ENCODE peak calls at places on chromosomes 16 and 17, in four cellular contexts. One of them, this sample, is unnamed.

GRCh38 chr17:14813649-14814048 is 451.5 kb downstream of the PMP22 start:
- DNase-seq in WTC11: peak
- DNase-seq in suprapubic skin: no peak
- DNase-seq in AG09319: no peak
- DNase-seq in this sample: no peak

GRCh38 chr16:57627184-57627871 is 1.1 kb upstream of the ADGRG1 start:
- DNase-seq in AG09319: no peak
- DNase-seq in suprapubic skin: no peak
- DNase-seq in WTC11: peak
- DNase-seq in this sample: no peak

GRCh38 chr16:85612801-85613608 is at the start of gene GSE1:
- DNase-seq in AG09319: no peak
- DNase-seq in suprapubic skin: peak
- DNase-seq in WTC11: peak
- DNase-seq in this sample: no peak

GRCh38 chr17:48583708-48584582 is 5.8 kb upstream of the HOXB4 start:
- DNase-seq in WTC11: no peak
- DNase-seq in AG09319: no peak
- DNase-seq in suprapubic skin: no peak
- DNase-seq in this sample: no peak

GRCh38 chr17:50205111-50205821 is 3.8 kb upstream of the COL1A1 start:
- DNase-seq in AG09319: no peak
- DNase-seq in WTC11: peak
- DNase-seq in suprapubic skin: no peak
- DNase-seq in this sample: no peak

GRCh38 chr17:43316522-43317142 is 82.2 kb upstream of the ARL4D start:
- DNase-seq in suprapubic skin: peak
- DNase-seq in AG09319: no peak
- DNase-seq in WTC11: peak
- DNase-seq in this sample: no peak

GRCh38 chr16:73196670-73197069 is 148.7 kb upstream of the ZFHX3 start:
- DNase-seq in suprapubic skin: no peak
- DNase-seq in WTC11: peak
- DNase-seq in AG09319: no peak
- DNase-seq in this sample: no peak

GRCh38 chr17:7042507-7043194 is 1.2 kb downstream of the SLC16A11 start:
- DNase-seq in WTC11: peak
- DNase-seq in AG09319: no peak
- DNase-seq in suprapubic skin: peak
- DNase-seq in this sample: no peak

GRCh38 chr17:21286066-21286770 is 1.7 kb downstream of the MAP2K3 start:
- DNase-seq in WTC11: no peak
- DNase-seq in AG09319: peak
- DNase-seq in suprapubic skin: peak
- DNase-seq in this sample: peak

GRCh38 chr17:4199818-4200402 is 56.9 kb downstream of the CYB5D2 start:
- DNase-seq in AG09319: no peak
- DNase-seq in suprapubic skin: no peak
- DNase-seq in WTC11: peak
- DNase-seq in this sample: no peak

GRCh38 chr16:28181557-28181914 is 30.2 kb downstream of the XPO6 start:
- DNase-seq in WTC11: no peak
- DNase-seq in suprapubic skin: no peak
- DNase-seq in AG09319: peak
- DNase-seq in this sample: no peak

GRCh38 chr17:55062921-55063320 is 94.4 kb downstream of the STXBP4 start:
- DNase-seq in suprapubic skin: no peak
- DNase-seq in WTC11: no peak
- DNase-seq in AG09319: no peak
- DNase-seq in this sample: no peak

GRCh38 chr16:86059253-86060171 is 160.6 kb downstream of the IRF8 start:
- DNase-seq in WTC11: no peak
- DNase-seq in suprapubic skin: no peak
- DNase-seq in AG09319: no peak
- DNase-seq in this sample: no peak

GRCh38 chr17:47733414-47734288 is 615 bp downstream of the TBX21 start:
- DNase-seq in AG09319: no peak
- DNase-seq in WTC11: no peak
- DNase-seq in suprapubic skin: peak
- DNase-seq in this sample: no peak

GRCh38 chr16:89325861-89326471 is 108.5 kb downstream of the ZNF778 start:
- DNase-seq in WTC11: peak
- DNase-seq in suprapubic skin: no peak
- DNase-seq in AG09319: peak
- DNase-seq in this sample: no peak

GRCh38 chr17:38749222-38750043 is 1.3 kb upstream of the PCGF2 start:
- DNase-seq in suprapubic skin: peak
- DNase-seq in AG09319: peak
- DNase-seq in WTC11: peak
- DNase-seq in this sample: no peak

GRCh38 chr16:27722892-27723450 is 173.0 kb downstream of the KATNIP start:
- DNase-seq in AG09319: no peak
- DNase-seq in suprapubic skin: no peak
- DNase-seq in WTC11: no peak
- DNase-seq in this sample: no peak

GRCh38 chr16:1154291-1154886 is 1.5 kb downstream of the CACNA1H start:
- DNase-seq in AG09319: no peak
- DNase-seq in suprapubic skin: no peak
- DNase-seq in WTC11: peak
- DNase-seq in this sample: no peak

GRCh38 chr17:28065706-28066105 is 23.2 kb downstream of the NLK start:
- DNase-seq in WTC11: no peak
- DNase-seq in AG09319: no peak
- DNase-seq in suprapubic skin: no peak
- DNase-seq in this sample: no peak

GRCh38 chr17:74280093-74280513 is 6.1 kb downstream of the DNAI2 start:
- DNase-seq in suprapubic skin: no peak
- DNase-seq in WTC11: no peak
- DNase-seq in AG09319: no peak
- DNase-seq in this sample: no peak

GRCh38 chr17:63543822-63544420 is 6.4 kb upstream of the DCAF7 start:
- DNase-seq in AG09319: no peak
- DNase-seq in suprapubic skin: no peak
- DNase-seq in WTC11: no peak
- DNase-seq in this sample: no peak

GRCh38 chr17:42779942-42780815 is at the start of gene WNK4:
- DNase-seq in WTC11: peak
- DNase-seq in AG09319: no peak
- DNase-seq in suprapubic skin: no peak
- DNase-seq in this sample: no peak

GRCh38 chr16:10080031-10080772 is 102.0 kb downstream of the GRIN2A start:
- DNase-seq in suprapubic skin: no peak
- DNase-seq in AG09319: peak
- DNase-seq in WTC11: no peak
- DNase-seq in this sample: no peak

GRCh38 chr17:83079340-83079747 is at the start of gene METRNL:
- DNase-seq in WTC11: peak
- DNase-seq in suprapubic skin: no peak
- DNase-seq in AG09319: no peak
- DNase-seq in this sample: no peak

GRCh38 chr17:50219345-50219744 is 17.9 kb upstream of the COL1A1 start:
- DNase-seq in AG09319: no peak
- DNase-seq in suprapubic skin: no peak
- DNase-seq in WTC11: no peak
- DNase-seq in this sample: no peak

GRCh38 chr17:75009139-75009724 is 3.2 kb upstream of the MRPL58 start:
- DNase-seq in suprapubic skin: no peak
- DNase-seq in WTC11: no peak
- DNase-seq in AG09319: no peak
- DNase-seq in this sample: no peak

GRCh38 chr16:70579648-70580630 is 56.3 kb downstream of the SF3B3 start:
- DNase-seq in WTC11: no peak
- DNase-seq in AG09319: no peak
- DNase-seq in suprapubic skin: no peak
- DNase-seq in this sample: no peak

GRCh38 chr17:230371-230770 is 48.9 kb upstream of the DOC2B start:
- DNase-seq in WTC11: no peak
- DNase-seq in AG09319: no peak
- DNase-seq in suprapubic skin: peak
- DNase-seq in this sample: no peak

GRCh38 chr17:1629647-1630310 is 1.1 kb upstream of the SLC43A2 start:
- DNase-seq in WTC11: peak
- DNase-seq in AG09319: no peak
- DNase-seq in suprapubic skin: no peak
- DNase-seq in this sample: no peak

GRCh38 chr17:68512967-68513474 is 791 bp downstream of the PRKAR1A start:
- DNase-seq in WTC11: no peak
- DNase-seq in suprapubic skin: no peak
- DNase-seq in AG09319: no peak
- DNase-seq in this sample: no peak

GRCh38 chr17:68777243-68777855 is 176.2 kb upstream of the FAM20A start:
- DNase-seq in WTC11: peak
- DNase-seq in suprapubic skin: no peak
- DNase-seq in AG09319: peak
- DNase-seq in this sample: no peak

GRCh38 chr16:77330332-77331043 is 104.3 kb downstream of the ADAMTS18 start:
- DNase-seq in WTC11: no peak
- DNase-seq in AG09319: no peak
- DNase-seq in suprapubic skin: no peak
- DNase-seq in this sample: no peak

GRCh38 chr16:30958164-30959083 is 870 bp downstream of the SETD1A start:
- DNase-seq in AG09319: no peak
- DNase-seq in suprapubic skin: no peak
- DNase-seq in WTC11: peak
- DNase-seq in this sample: no peak

GRCh38 chr17:9755083-9755482 is 36.3 kb downstream of the DHRS7C start:
- DNase-seq in WTC11: no peak
- DNase-seq in suprapubic skin: no peak
- DNase-seq in AG09319: no peak
- DNase-seq in this sample: no peak
- TF ChIP-seq CTCF in WTC11: no peak
- TF ChIP-seq CTCF in suprapubic skin: no peak
- TF ChIP-seq CTCF in AG09319: no peak
- TF ChIP-seq CTCF in this sample: no peak

GRCh38 chr17:58004060-58004459 is 3.0 kb downstream of the SRSF1 start:
- DNase-seq in AG09319: no peak
- DNase-seq in WTC11: no peak
- DNase-seq in suprapubic skin: no peak
- DNase-seq in this sample: no peak

GRCh38 chr17:58006924-58007780 is at the start of gene SRSF1:
- DNase-seq in WTC11: peak
- DNase-seq in AG09319: peak
- DNase-seq in suprapubic skin: peak
- DNase-seq in this sample: peak

GRCh38 chr17:58005728-58006562 is 1.1 kb downstream of the SRSF1 start:
- DNase-seq in AG09319: no peak
- DNase-seq in WTC11: no peak
- DNase-seq in suprapubic skin: no peak
- DNase-seq in this sample: no peak

GRCh38 chr17:58006563-58006923 is 503 bp downstream of the SRSF1 start:
- DNase-seq in WTC11: peak
- DNase-seq in suprapubic skin: peak
- DNase-seq in AG09319: no peak
- DNase-seq in this sample: no peak

GRCh38 chr17:58005031-58005727 is 1.9 kb downstream of the SRSF1 start:
- DNase-seq in WTC11: no peak
- DNase-seq in suprapubic skin: no peak
- DNase-seq in AG09319: no peak
- DNase-seq in this sample: no peak
- TF ChIP-seq CTCF in WTC11: no peak
- TF ChIP-seq CTCF in suprapubic skin: no peak
- TF ChIP-seq CTCF in AG09319: no peak
- TF ChIP-seq CTCF in this sample: no peak

GRCh38 chr16:13331918-13332317 is 430.5 kb downstream of the SHISA9 start:
- DNase-seq in suprapubic skin: no peak
- DNase-seq in AG09319: no peak
- DNase-seq in WTC11: no peak
- DNase-seq in this sample: no peak
- TF ChIP-seq CTCF in suprapubic skin: no peak
- TF ChIP-seq CTCF in AG09319: no peak
- TF ChIP-seq CTCF in WTC11: no peak
- TF ChIP-seq CTCF in this sample: no peak

DNA sequence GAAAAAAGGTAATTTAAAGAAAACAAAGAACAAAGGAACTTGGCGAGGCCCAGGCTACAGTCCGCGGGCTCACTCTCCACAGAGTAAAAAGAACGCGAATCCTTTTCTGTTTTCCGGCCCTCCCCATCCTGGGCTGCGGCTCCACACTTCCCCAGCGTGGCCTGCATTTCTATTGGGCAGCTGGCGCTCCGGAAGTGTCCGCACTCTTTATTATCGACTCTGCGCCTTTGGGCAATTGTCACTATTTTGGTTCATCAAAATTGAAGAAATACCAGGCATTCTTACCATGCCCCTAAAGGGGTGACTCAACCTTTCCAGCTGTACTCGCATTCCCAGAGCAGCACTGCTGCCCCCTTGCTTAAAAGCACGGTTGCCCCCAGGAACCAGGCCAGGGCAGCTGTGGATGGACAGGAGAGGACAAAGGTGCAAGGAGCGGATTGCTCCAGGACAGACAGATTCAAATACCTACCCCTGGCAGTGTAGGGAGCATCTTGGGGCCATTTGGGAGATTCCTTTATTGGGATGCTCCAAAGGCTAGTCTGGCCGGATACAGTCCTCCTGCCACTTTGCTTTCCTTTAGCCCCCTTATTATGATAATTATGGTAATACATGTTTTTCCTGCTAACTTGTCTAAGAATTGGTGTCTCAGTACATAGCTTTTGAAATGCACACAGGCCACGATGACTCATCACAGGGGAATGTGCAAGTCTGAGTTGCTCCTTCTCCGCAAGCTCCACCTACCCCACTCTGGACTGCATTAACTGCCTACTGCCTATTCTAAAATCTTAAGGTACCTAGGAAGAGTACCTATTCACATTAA is 985 bp upstream of the SLFN12 start:
- DNase-seq in suprapubic skin: no peak
- DNase-seq in WTC11: peak
- DNase-seq in AG09319: peak
- DNase-seq in this sample: no peak
- TF ChIP-seq CTCF in suprapubic skin: no peak
- TF ChIP-seq CTCF in WTC11: no peak
- TF ChIP-seq CTCF in AG09319: peak
- TF ChIP-seq CTCF in this sample: no peak

DNA sequence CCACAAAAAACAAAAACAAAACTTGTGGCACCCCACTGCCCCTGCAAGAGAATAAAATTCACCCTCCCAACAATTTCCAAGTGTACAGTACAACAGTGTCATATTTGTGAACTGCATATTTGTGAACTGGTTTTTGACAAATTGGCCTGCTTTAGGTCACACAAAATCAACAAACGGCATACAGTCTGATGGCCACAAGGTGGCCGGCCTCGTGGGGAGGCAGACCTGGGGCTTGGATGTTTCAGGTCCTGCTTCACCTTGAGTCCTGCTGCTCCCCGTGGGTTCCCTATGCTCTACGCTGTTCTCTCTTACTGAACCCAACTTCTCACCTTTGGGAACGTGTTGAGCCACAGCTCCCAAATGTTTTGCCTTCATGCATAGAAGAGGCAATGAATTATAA is 102.2 kb downstream of the CDK5R1 start:
- DNase-seq in AG09319: no peak
- DNase-seq in suprapubic skin: no peak
- DNase-seq in WTC11: peak
- DNase-seq in this sample: no peak
- TF ChIP-seq CTCF in AG09319: no peak
- TF ChIP-seq CTCF in suprapubic skin: no peak
- TF ChIP-seq CTCF in WTC11: peak
- TF ChIP-seq CTCF in this sample: no peak

GRCh38 chr17:77861981-77862645 is 96.4 kb upstream of the TNRC6C start:
- DNase-seq in AG09319: no peak
- DNase-seq in WTC11: no peak
- DNase-seq in suprapubic skin: no peak
- DNase-seq in this sample: no peak
- TF ChIP-seq CTCF in AG09319: no peak
- TF ChIP-seq CTCF in WTC11: no peak
- TF ChIP-seq CTCF in suprapubic skin: no peak
- TF ChIP-seq CTCF in this sample: no peak